ENCODE peak calls at places on chromosomes 12 and 14, in nine cellular contexts. One of them, this sample, is unnamed.

GRCh38 chr12:48744251-48745008 is 27.9 kb upstream of the CCNT1 start:
- DNase-seq in ascending aorta: no peak
- DNase-seq in progenitor cell of endocrine pancreas: no peak
- DNase-seq in PC-3: no peak
- DNase-seq in transverse colon: no peak
- DNase-seq in heart left ventricle: no peak
- DNase-seq in H1: no peak
- DNase-seq in H9: no peak
- DNase-seq in left ventricle myocardium inferior: no peak
- DNase-seq in this sample: no peak

GRCh38 chr14:26394114-26394855 is 203.5 kb downstream of the NOVA1 start:
- DNase-seq in ascending aorta: no peak
- DNase-seq in H1: no peak
- DNase-seq in heart left ventricle: no peak
- DNase-seq in progenitor cell of endocrine pancreas: no peak
- DNase-seq in left ventricle myocardium inferior: no peak
- DNase-seq in PC-3: peak
- DNase-seq in transverse colon: peak
- DNase-seq in H9: peak
- DNase-seq in this sample: no peak

GRCh38 chr12:111368291-111368683 is 608 bp downstream of the PHETA1 start:
- DNase-seq in transverse colon: peak
- DNase-seq in heart left ventricle: peak
- DNase-seq in ascending aorta: no peak
- DNase-seq in PC-3: no peak
- DNase-seq in left ventricle myocardium inferior: peak
- DNase-seq in H1: no peak
- DNase-seq in H9: no peak
- DNase-seq in progenitor cell of endocrine pancreas: no peak
- DNase-seq in this sample: no peak

GRCh38 chr12:82383930-82384513 is 25.7 kb downstream of the METTL25 start:
- DNase-seq in PC-3: peak
- DNase-seq in ascending aorta: no peak
- DNase-seq in transverse colon: no peak
- DNase-seq in heart left ventricle: no peak
- DNase-seq in H9: no peak
- DNase-seq in progenitor cell of endocrine pancreas: no peak
- DNase-seq in H1: no peak
- DNase-seq in left ventricle myocardium inferior: no peak
- DNase-seq in this sample: no peak

GRCh38 chr12:7161811-7162210 is 27.7 kb upstream of the PEX5 start:
- DNase-seq in heart left ventricle: no peak
- DNase-seq in H9: no peak
- DNase-seq in ascending aorta: no peak
- DNase-seq in progenitor cell of endocrine pancreas: no peak
- DNase-seq in transverse colon: no peak
- DNase-seq in PC-3: no peak
- DNase-seq in left ventricle myocardium inferior: no peak
- DNase-seq in H1: no peak
- DNase-seq in this sample: no peak

GRCh38 chr12:52337054-52337453 is 15.9 kb upstream of the KRT83 start:
- DNase-seq in PC-3: peak
- DNase-seq in transverse colon: no peak
- DNase-seq in progenitor cell of endocrine pancreas: no peak
- DNase-seq in H9: no peak
- DNase-seq in H1: no peak
- DNase-seq in left ventricle myocardium inferior: no peak
- DNase-seq in heart left ventricle: no peak
- DNase-seq in ascending aorta: no peak
- DNase-seq in this sample: no peak

GRCh38 chr12:119938049-119938667 is 50.9 kb upstream of the BICDL1 start:
- DNase-seq in PC-3: peak
- DNase-seq in progenitor cell of endocrine pancreas: peak
- DNase-seq in transverse colon: peak
- DNase-seq in H9: peak
- DNase-seq in left ventricle myocardium inferior: peak
- DNase-seq in H1: peak
- DNase-seq in heart left ventricle: peak
- DNase-seq in ascending aorta: no peak
- DNase-seq in this sample: peak

GRCh38 chr12:57470970-57471656 is 8.6 kb downstream of the ARHGAP9 start:
- DNase-seq in transverse colon: peak
- DNase-seq in H1: no peak
- DNase-seq in PC-3: no peak
- DNase-seq in progenitor cell of endocrine pancreas: no peak
- DNase-seq in ascending aorta: no peak
- DNase-seq in H9: no peak
- DNase-seq in heart left ventricle: no peak
- DNase-seq in left ventricle myocardium inferior: no peak
- DNase-seq in this sample: no peak

GRCh38 chr12:116882742-116883141 is 1.5 kb upstream of the HRK start:
- DNase-seq in transverse colon: no peak
- DNase-seq in H9: peak
- DNase-seq in ascending aorta: no peak
- DNase-seq in left ventricle myocardium inferior: no peak
- DNase-seq in PC-3: peak
- DNase-seq in progenitor cell of endocrine pancreas: no peak
- DNase-seq in H1: no peak
- DNase-seq in heart left ventricle: no peak
- DNase-seq in this sample: no peak

GRCh38 chr14:47585447-47585846 is 90.0 kb downstream of the MDGA2 start:
- DNase-seq in transverse colon: no peak
- DNase-seq in PC-3: no peak
- DNase-seq in H1: no peak
- DNase-seq in ascending aorta: no peak
- DNase-seq in progenitor cell of endocrine pancreas: no peak
- DNase-seq in left ventricle myocardium inferior: no peak
- DNase-seq in heart left ventricle: no peak
- DNase-seq in H9: no peak
- DNase-seq in this sample: no peak

GRCh38 chr14:57578427-57579220 is 85.0 kb upstream of the CCDC198 start:
- DNase-seq in progenitor cell of endocrine pancreas: no peak
- DNase-seq in PC-3: no peak
- DNase-seq in transverse colon: no peak
- DNase-seq in H9: no peak
- DNase-seq in ascending aorta: no peak
- DNase-seq in H1: no peak
- DNase-seq in heart left ventricle: no peak
- DNase-seq in left ventricle myocardium inferior: no peak
- DNase-seq in this sample: no peak

DNA sequence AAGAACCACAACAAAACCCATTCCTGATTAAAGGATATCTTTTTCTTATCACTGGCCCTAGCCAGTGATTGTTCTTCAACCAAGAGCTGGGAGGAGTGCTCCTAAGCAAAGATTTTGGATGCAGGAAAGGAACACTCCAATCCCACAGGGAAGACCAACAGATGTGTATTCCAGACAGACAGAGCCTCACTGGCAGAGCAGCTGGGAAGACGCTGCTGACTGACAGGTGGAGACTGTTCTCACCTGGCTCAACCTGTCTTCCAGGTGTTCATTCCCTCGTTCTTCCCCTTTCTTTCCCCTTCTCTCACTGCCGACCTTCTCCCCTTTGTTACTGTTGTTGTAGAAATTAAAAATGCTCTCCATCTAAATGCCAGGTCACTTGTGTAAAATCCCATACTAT is 89.7 kb upstream of the CCDC198 start:
- DNase-seq in transverse colon: no peak
- DNase-seq in PC-3: no peak
- DNase-seq in ascending aorta: no peak
- DNase-seq in heart left ventricle: no peak
- DNase-seq in H9: peak
- DNase-seq in H1: no peak
- DNase-seq in progenitor cell of endocrine pancreas: no peak
- DNase-seq in left ventricle myocardium inferior: no peak
- DNase-seq in this sample: no peak
- TF ChIP-seq CTCF in transverse colon: no peak
- TF ChIP-seq CTCF in PC-3: no peak
- TF ChIP-seq CTCF in ascending aorta: no peak
- TF ChIP-seq CTCF in heart left ventricle: no peak
- TF ChIP-seq CTCF in H9: no peak
- TF ChIP-seq CTCF in H1: no peak
- TF ChIP-seq CTCF in progenitor cell of endocrine pancreas: no peak
- TF ChIP-seq CTCF in left ventricle myocardium inferior: no peak
- TF ChIP-seq CTCF in this sample: no peak

GRCh38 chr12:14880890-14881453 is 4.7 kb downstream of the MGP start:
- DNase-seq in progenitor cell of endocrine pancreas: no peak
- DNase-seq in transverse colon: no peak
- DNase-seq in H9: no peak
- DNase-seq in PC-3: no peak
- DNase-seq in H1: no peak
- DNase-seq in heart left ventricle: no peak
- DNase-seq in ascending aorta: no peak
- DNase-seq in left ventricle myocardium inferior: no peak
- DNase-seq in this sample: no peak
- TF ChIP-seq CTCF in progenitor cell of endocrine pancreas: no peak
- TF ChIP-seq CTCF in transverse colon: no peak
- TF ChIP-seq CTCF in H9: no peak
- TF ChIP-seq CTCF in PC-3: no peak
- TF ChIP-seq CTCF in H1: no peak
- TF ChIP-seq CTCF in heart left ventricle: no peak
- TF ChIP-seq CTCF in ascending aorta: no peak
- TF ChIP-seq CTCF in left ventricle myocardium inferior: no peak
- TF ChIP-seq CTCF in this sample: no peak

DNA sequence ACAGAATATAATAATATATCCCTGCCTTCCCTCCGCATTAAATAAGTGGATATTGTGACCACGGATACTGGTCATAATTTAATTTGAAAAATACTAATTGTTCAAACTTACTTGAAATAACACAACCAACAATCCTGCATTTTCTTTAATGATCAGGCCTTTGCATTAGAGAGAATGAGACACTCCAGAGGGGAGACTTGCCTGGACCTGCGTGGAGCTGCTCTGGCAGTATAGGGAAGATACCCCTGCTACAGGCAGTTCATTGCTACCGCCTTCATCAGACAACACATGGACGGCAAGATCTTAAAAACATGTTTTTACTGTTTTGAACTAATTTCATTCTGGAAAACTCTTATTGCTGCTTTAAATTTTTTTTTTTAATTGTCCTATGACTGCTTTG is 211.0 kb upstream of the FAR2 start:
- DNase-seq in left ventricle myocardium inferior: no peak
- DNase-seq in ascending aorta: no peak
- DNase-seq in transverse colon: no peak
- DNase-seq in progenitor cell of endocrine pancreas: no peak
- DNase-seq in PC-3: no peak
- DNase-seq in H1: no peak
- DNase-seq in heart left ventricle: no peak
- DNase-seq in H9: no peak
- DNase-seq in this sample: no peak
- TF ChIP-seq CTCF in left ventricle myocardium inferior: no peak
- TF ChIP-seq CTCF in ascending aorta: no peak
- TF ChIP-seq CTCF in transverse colon: no peak
- TF ChIP-seq CTCF in progenitor cell of endocrine pancreas: no peak
- TF ChIP-seq CTCF in PC-3: no peak
- TF ChIP-seq CTCF in H1: no peak
- TF ChIP-seq CTCF in heart left ventricle: no peak
- TF ChIP-seq CTCF in H9: no peak
- TF ChIP-seq CTCF in this sample: no peak

DNA sequence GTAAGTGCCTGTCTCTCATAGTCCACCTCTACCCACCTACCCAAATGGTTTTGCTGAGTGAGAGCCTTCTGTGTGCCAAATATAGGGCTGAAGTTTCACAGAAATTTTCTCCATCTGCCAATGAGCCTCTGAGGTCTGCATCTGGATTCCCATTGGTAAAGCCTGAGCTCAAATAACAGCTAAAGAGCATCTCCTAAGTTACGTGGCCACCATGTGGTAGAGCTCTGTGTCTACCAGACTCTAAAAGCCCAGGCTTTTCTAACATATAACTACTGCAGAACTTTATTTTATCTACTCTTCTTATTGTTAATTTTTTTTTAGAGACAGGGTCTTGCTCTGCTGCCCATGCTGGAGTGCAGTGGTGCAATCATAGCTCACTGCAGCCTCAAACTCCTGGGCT is 16.0 kb downstream of the AMDHD1 start:
- DNase-seq in transverse colon: no peak
- DNase-seq in H9: no peak
- DNase-seq in H1: no peak
- DNase-seq in left ventricle myocardium inferior: no peak
- DNase-seq in ascending aorta: no peak
- DNase-seq in progenitor cell of endocrine pancreas: no peak
- DNase-seq in heart left ventricle: no peak
- DNase-seq in PC-3: peak
- DNase-seq in this sample: no peak
- TF ChIP-seq CTCF in transverse colon: no peak
- TF ChIP-seq CTCF in H9: peak
- TF ChIP-seq CTCF in H1: no peak
- TF ChIP-seq CTCF in left ventricle myocardium inferior: peak
- TF ChIP-seq CTCF in ascending aorta: no peak
- TF ChIP-seq CTCF in progenitor cell of endocrine pancreas: peak
- TF ChIP-seq CTCF in heart left ventricle: peak
- TF ChIP-seq CTCF in PC-3: peak
- TF ChIP-seq CTCF in this sample: no peak

DNA sequence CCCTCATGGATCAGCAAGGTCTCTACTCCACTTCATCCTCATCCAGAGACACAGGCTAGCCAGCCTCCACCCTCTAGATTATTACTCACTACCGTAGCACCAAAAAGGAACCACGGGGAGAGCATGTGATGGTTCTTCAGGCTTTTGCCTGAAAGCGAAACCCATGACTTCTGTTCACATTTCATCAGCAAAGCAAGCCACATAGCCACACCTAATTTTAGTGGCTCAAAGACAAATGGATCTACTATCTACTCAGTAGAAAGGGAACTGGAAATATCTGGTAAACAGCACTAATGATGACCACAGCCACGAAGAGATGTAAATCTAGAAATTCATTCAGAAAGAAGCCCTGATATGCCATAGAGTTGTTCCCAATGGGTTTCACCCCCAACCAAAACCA is 51.4 kb downstream of the VCPKMT start:
- DNase-seq in progenitor cell of endocrine pancreas: no peak
- DNase-seq in PC-3: no peak
- DNase-seq in transverse colon: peak
- DNase-seq in H9: no peak
- DNase-seq in ascending aorta: peak
- DNase-seq in H1: no peak
- DNase-seq in left ventricle myocardium inferior: no peak
- DNase-seq in heart left ventricle: no peak
- DNase-seq in this sample: no peak
- TF ChIP-seq CTCF in progenitor cell of endocrine pancreas: no peak
- TF ChIP-seq CTCF in PC-3: no peak
- TF ChIP-seq CTCF in transverse colon: no peak
- TF ChIP-seq CTCF in H9: no peak
- TF ChIP-seq CTCF in ascending aorta: no peak
- TF ChIP-seq CTCF in H1: no peak
- TF ChIP-seq CTCF in left ventricle myocardium inferior: no peak
- TF ChIP-seq CTCF in heart left ventricle: no peak
- TF ChIP-seq CTCF in this sample: no peak